ENCODE peak calls at places on chromosomes 11 and 22, in five cellular contexts. Z, T, E, L and A are unnamed samples.

GRCh38 chr22:32951081-32951806 is 106.9 kb downstream of the SYN3 start:
- DNase-seq in Z (peak), T (no peak), E (no peak), L (peak), A (no peak)

GRCh38 chr11:12195773-12196172 is 85.4 kb downstream of the MICAL2 start:
- DNase-seq in Z (no peak), T (no peak), E (no peak), L (peak), A (no peak)

GRCh38 chr22:22061085-22062077 is 78.8 kb upstream of the TOP3B start:
- DNase-seq in Z (no peak), T (peak), E (no peak), L (peak), A (peak)

GRCh38 chr22:37777122-37777687 is 30.5 kb upstream of the GCAT start:
- DNase-seq in Z (no peak), T (peak), E (peak), L (peak), A (peak)

GRCh38 chr11:78786746-78787145 is 212.1 kb upstream of the NARS2 start:
- DNase-seq in Z (no peak), T (no peak), E (no peak), L (no peak), A (no peak)

GRCh38 chr11:122863704-122864326 is 18.7 kb upstream of the JHY start:
- DNase-seq in Z (no peak), T (no peak), E (no peak), L (peak), A (peak)

GRCh38 chr11:34379081-34379480 is 21.3 kb upstream of the ABTB2 start:
- DNase-seq in Z (no peak), T (no peak), E (no peak), L (no peak), A (no peak)

GRCh38 chr22:20653012-20653794 is 120.7 kb upstream of the SERPIND1 start:
- DNase-seq in Z (peak), T (no peak), E (no peak), L (no peak), A (no peak)

GRCh38 chr11:11841121-11841604 is 609 bp upstream of the USP47 start:
- DNase-seq in Z (no peak), T (peak), E (no peak), L (peak), A (peak)

GRCh38 chr11:113549061-113549460 is 73.9 kb upstream of the DRD2 start:
- DNase-seq in Z (no peak), T (no peak), E (no peak), L (no peak), A (no peak)

GRCh38 chr11:18731949-18732821 is 6.2 kb upstream of the IGSF22 start:
- DNase-seq in Z (peak), T (no peak), E (peak), L (peak), A (peak)

DNA sequence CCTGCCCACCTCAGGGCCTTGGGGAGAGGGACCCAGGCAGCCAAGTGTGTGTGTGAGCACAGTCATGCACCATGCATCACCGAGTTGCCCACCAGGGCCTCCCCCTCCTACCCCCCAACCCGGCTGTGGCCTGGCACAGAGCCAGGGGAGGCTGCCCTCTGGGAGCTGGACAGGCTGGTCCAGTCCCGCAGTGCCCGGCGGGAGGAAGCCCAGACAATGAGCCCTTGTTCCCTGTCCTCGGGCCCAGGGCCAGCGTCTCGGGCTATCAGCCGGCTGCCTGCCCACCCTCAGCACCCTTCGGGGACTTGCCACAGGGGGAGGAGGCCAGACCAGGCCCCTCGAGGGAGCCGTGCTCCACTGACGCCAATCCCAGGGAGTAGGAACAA is 4.5 kb downstream of the LRRC75B start:
- DNase-seq in Z (no peak), T (no peak), E (no peak), L (no peak), A (no peak)
- H3K4me3 ChIP-seq in Z (no peak), T (no peak), E (no peak), L (no peak), A (no peak)

GRCh38 chr11:20015529-20016427 is 144.5 kb downstream of the DBX1 start:
- DNase-seq in Z (no peak), T (no peak), E (no peak), L (no peak), A (no peak)

GRCh38 chr11:20015101-20015500 is 145.2 kb downstream of the DBX1 start:
- DNase-seq in Z (no peak), T (no peak), E (no peak), L (no peak), A (no peak)

GRCh38 chr11:20013346-20014066 is 146.8 kb downstream of the DBX1 start:
- DNase-seq in Z (no peak), T (peak), E (no peak), L (peak), A (no peak)

GRCh38 chr11:20014067-20014402 is 146.2 kb downstream of the DBX1 start:
- DNase-seq in Z (no peak), T (no peak), E (no peak), L (no peak), A (no peak)

DNA sequence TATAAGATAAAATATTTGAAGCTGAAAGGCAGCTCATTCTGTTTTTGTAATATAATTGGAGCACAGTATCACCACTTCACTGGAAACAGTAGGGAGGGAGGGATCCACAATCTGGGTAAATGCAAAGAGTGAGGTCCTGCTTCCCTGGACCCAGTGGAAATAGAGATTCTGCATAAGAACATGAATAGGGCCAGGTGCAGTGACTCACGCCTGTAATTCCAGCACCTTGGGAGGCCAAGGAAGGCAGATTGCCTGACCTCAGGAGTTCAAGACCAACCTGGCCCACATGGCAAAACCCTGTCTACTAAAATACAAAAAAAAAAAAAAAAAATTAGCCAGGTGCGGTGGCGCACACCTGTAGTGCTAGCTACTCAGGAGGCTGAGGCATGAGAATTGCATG is 143.7 kb downstream of the DBX1 start:
- DNase-seq in Z (no peak), T (no peak), E (no peak), L (no peak), A (no peak)
- TF ChIP-seq SP1 in Z (no peak), T (no peak), E (no peak), L (no peak), A (no peak)

GRCh38 chr11:59756845-59757244 is 1.7 kb downstream of the STX3 start:
- DNase-seq in Z (no peak), T (no peak), E (no peak), L (peak), A (peak)
- TF ChIP-seq CEBPB in Z (no peak), T (no peak), E (no peak), L (no peak), A (no peak)

DNA sequence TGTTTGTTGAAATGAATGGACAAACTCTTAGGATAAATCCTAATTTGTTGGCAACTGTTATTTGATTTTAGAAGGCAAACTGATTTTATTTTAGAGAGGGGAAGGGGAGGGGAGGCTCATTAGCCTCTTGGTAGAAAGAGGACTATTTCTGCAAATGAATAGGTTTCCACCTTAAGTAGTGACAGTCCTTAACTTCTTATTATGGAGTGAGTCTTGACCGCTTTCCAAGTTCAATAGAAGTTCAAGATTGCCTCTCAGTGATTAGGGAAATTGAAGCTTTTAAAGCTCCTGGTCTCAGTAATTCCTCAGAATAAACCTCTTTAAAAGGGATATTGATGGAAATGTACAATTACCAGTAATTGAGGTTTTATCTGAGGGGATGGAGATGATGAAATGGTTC is 55.7 kb downstream of the PANX1 start:
- DNase-seq in Z (no peak), T (no peak), E (no peak), L (no peak), A (no peak)
- H3K4me3 ChIP-seq in Z (no peak), T (no peak), E (no peak), L (no peak), A (no peak)

GRCh38 chr22:27987557-27987956 is 68.5 kb upstream of the PITPNB start:
- DNase-seq in Z (no peak), T (no peak), E (no peak), L (no peak), A (no peak)

GRCh38 chr22:27986937-27987336 is 67.9 kb upstream of the PITPNB start:
- DNase-seq in Z (peak), T (no peak), E (no peak), L (no peak), A (no peak)

GRCh38 chr22:27989758-27990450 is 70.8 kb upstream of the PITPNB start:
- DNase-seq in Z (no peak), T (no peak), E (no peak), L (no peak), A (no peak)

GRCh38 chr22:27990451-27990840 is 71.4 kb upstream of the PITPNB start:
- DNase-seq in Z (no peak), T (no peak), E (no peak), L (no peak), A (no peak)

GRCh38 chr22:27988704-27989103 is 69.6 kb upstream of the PITPNB start:
- DNase-seq in Z (no peak), T (no peak), E (no peak), L (no peak), A (no peak)
- TF ChIP-seq SP1 in Z (no peak), T (no peak), E (no peak), L (no peak), A (no peak)

DNA sequence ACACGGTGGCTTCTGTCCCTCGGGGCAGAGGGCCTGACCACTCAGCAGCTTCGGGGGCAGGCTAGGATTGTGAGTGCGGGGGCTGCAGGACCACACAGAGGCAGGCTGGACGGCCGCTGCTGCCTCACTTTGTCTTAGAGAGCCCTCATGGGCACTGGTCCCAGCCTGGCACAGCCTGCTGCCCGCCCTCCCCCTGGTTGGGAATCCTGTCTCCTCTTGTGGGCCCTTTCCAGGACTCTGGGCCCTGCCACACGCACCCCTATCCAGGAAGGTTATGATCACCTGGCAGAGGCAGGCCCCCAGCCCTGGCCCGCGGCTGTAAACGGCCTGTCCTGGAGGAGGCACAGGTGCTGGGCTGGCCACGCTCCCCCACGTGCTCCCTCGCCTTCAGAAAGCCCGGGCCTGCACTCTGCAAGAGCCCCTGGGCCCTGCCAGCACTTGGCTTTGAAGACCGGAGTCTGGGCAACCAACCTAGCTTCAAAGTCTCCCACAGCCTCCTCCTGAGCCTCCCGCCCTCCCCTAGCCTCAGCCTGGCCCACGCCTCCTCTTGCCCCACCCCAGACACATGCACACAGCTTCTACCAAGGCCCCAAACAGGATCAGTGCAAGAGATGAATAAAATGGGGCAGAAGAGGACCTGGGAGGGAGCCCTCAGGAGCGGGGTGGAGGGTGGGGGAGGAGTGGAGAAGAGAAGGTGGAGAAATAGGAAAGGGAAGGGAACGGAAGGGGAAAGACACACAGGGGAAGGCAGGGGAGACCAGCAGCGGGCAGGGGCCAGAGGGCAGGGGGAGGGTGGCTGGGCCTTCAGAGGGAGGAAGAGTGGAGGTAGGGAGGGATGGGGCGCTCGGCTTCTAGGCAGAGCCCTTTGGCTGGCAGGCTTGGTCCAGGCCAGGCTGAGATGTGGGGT is 31.0 kb downstream of the SYT7 start:
- DNase-seq in Z (no peak), T (no peak), E (no peak), L (no peak), A (no peak)
- TF ChIP-seq CEBPB in Z (no peak), T (no peak), E (no peak), L (no peak), A (no peak)

GRCh38 chr11:1866226-1866625 is 13.3 kb downstream of the LSP1 start:
- DNase-seq in Z (no peak), T (no peak), E (no peak), L (no peak), A (no peak)

GRCh38 chr11:1863352-1864215 is 10.7 kb downstream of the LSP1 start:
- DNase-seq in Z (no peak), T (peak), E (no peak), L (peak), A (peak)

GRCh38 chr11:1862588-1863351 is 9.9 kb downstream of the LSP1 start:
- DNase-seq in Z (no peak), T (no peak), E (no peak), L (no peak), A (peak)

GRCh38 chr11:1864831-1865665 is 12.2 kb downstream of the LSP1 start:
- DNase-seq in Z (no peak), T (no peak), E (no peak), L (no peak), A (no peak)

GRCh38 chr11:1864216-1864615 is 11.3 kb downstream of the LSP1 start:
- DNase-seq in Z (no peak), T (no peak), E (no peak), L (no peak), A (no peak)
- H3K4me3 ChIP-seq in Z (no peak), T (no peak), E (no peak), L (no peak), A (no peak)

DNA sequence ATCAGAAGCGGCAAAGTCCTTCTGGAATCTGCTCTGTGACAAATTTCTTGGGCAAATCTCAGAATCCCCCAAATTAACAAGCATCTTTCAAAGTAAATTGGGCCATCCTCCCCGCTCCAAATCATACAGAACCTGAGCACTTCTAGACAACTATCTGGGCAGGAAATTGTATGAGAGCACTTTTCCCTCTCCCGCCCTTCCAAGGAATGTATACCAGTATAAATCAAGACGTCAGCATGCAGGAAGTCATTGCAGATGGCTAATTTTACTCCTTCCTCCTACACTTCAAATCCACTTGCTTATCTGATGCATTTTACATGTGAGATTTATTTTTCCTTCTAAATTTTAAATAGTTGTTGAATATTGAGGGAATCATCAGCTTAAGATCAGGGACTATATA is 52.1 kb downstream of the NTM start:
- DNase-seq in Z (no peak), T (no peak), E (no peak), L (no peak), A (no peak)
- TF ChIP-seq SP1 in Z (no peak), T (no peak), E (no peak), L (no peak), A (no peak)